ENCODE peak calls at places on chromosomes 6 and 20, in six cellular contexts. G is skeletal muscle cell, T is germinal center, U is B cell, C is GM06990, A is EL. W is an unnamed sample.

GRCh38 chr20:15863735-15864134 is 709.5 kb downstream of the KIF16B start:
- DNase-seq in G (no peak), T (no peak), U (no peak), C (no peak), A (no peak), W (no peak)

GRCh38 chr6:98847767-98848538 is 13.6 kb downstream of the POU3F2 start:
- DNase-seq in G (no peak), T (no peak), U (no peak), C (no peak), A (no peak), W (no peak)

GRCh38 chr20:32050851-32051556 is 1.0 kb upstream of the HCK start:
- DNase-seq in G (no peak), T (peak), U (peak), C (peak), A (no peak), W (no peak)

GRCh38 chr6:85594197-85594930 is 706 bp upstream of the SNX14 start:
- DNase-seq in G (no peak), T (peak), U (no peak), C (no peak), A (no peak), W (no peak)

GRCh38 chr20:32988008-32988407 is 16.2 kb downstream of the SUN5 start:
- DNase-seq in G (no peak), T (no peak), U (no peak), C (no peak), A (no peak), W (no peak)

GRCh38 chr20:19786311-19786710 is 28.3 kb downstream of the RIN2 start:
- DNase-seq in G (peak), T (no peak), U (no peak), C (no peak), A (peak), W (peak)

GRCh38 chr6:119533603-119534279 is 184.2 kb upstream of the MAN1A1 start:
- DNase-seq in G (peak), T (peak), U (no peak), C (peak), A (peak), W (no peak)

GRCh38 chr6:33988121-33989015 is 157.5 kb downstream of the GRM4 start:
- DNase-seq in G (no peak), T (no peak), U (no peak), C (no peak), A (no peak), W (no peak)

GRCh38 chr6:137111296-137112066 is 62.0 kb downstream of the IL22RA2 start:
- DNase-seq in G (no peak), T (no peak), U (no peak), C (no peak), A (no peak), W (no peak)

GRCh38 chr6:13559251-13559650 is 15.2 kb upstream of the SIRT5 start:
- DNase-seq in G (no peak), T (no peak), U (no peak), C (no peak), A (no peak), W (no peak)

GRCh38 chr20:48769111-48769879 is 58.5 kb downstream of the PREX1 start:
- DNase-seq in G (no peak), T (no peak), U (no peak), C (peak), A (no peak), W (no peak)

GRCh38 chr6:42726485-42727083 is 4.2 kb upstream of the PRPH2 start:
- DNase-seq in G (peak), T (peak), U (peak), C (peak), A (peak), W (peak)

W was measured in adrenal gland.